ENCODE peak calls at places on chromosomes 1 and 21, in nine cellular contexts. One of them, this sample, is unnamed.

GRCh38 chr1:202623075-202623474 is 87.2 kb downstream of the SYT2 start:
- DNase-seq in transverse colon: no peak
- DNase-seq in tibial nerve: no peak
- DNase-seq in SK-N-SH: no peak
- DNase-seq in colonic mucosa: no peak
- DNase-seq in pancreas: no peak
- DNase-seq in bronchial epithelial cell: no peak
- DNase-seq in body of pancreas: no peak
- DNase-seq in uterus: peak; percentile 72
- DNase-seq in this sample: no peak

GRCh38 chr1:222404710-222405109 is 143.2 kb downstream of the HHIPL2 start:
- DNase-seq in transverse colon: no peak
- DNase-seq in tibial nerve: no peak
- DNase-seq in SK-N-SH: no peak
- DNase-seq in colonic mucosa: no peak
- DNase-seq in pancreas: no peak
- DNase-seq in bronchial epithelial cell: no peak
- DNase-seq in body of pancreas: no peak
- DNase-seq in uterus: no peak
- DNase-seq in this sample: peak; percentile 1

GRCh38 chr21:34156957-34157356 is 83.6 kb downstream of the MRPS6 start:
- DNase-seq in transverse colon: no peak
- DNase-seq in tibial nerve: no peak
- DNase-seq in SK-N-SH: no peak
- DNase-seq in colonic mucosa: no peak
- DNase-seq in pancreas: no peak
- DNase-seq in bronchial epithelial cell: no peak
- DNase-seq in body of pancreas: no peak
- DNase-seq in uterus: no peak
- DNase-seq in this sample: no peak

GRCh38 chr21:20822559-20823133 is 175.6 kb upstream of the NCAM2 start:
- DNase-seq in transverse colon: no peak
- DNase-seq in tibial nerve: no peak
- DNase-seq in SK-N-SH: no peak
- DNase-seq in colonic mucosa: no peak
- DNase-seq in pancreas: no peak
- DNase-seq in bronchial epithelial cell: no peak
- DNase-seq in body of pancreas: no peak
- DNase-seq in uterus: no peak
- DNase-seq in this sample: no peak

GRCh38 chr1:178122283-178122682 is 28.4 kb downstream of the RASAL2 start:
- DNase-seq in transverse colon: no peak
- DNase-seq in tibial nerve: no peak
- DNase-seq in SK-N-SH: no peak
- DNase-seq in colonic mucosa: no peak
- DNase-seq in pancreas: no peak
- DNase-seq in bronchial epithelial cell: peak; percentile 26
- DNase-seq in body of pancreas: no peak
- DNase-seq in uterus: no peak
- DNase-seq in this sample: peak; percentile 30

GRCh38 chr1:170460379-170460778 is 71.6 kb upstream of the GORAB start:
- DNase-seq in transverse colon: no peak
- DNase-seq in tibial nerve: no peak
- DNase-seq in SK-N-SH: no peak
- DNase-seq in colonic mucosa: no peak
- DNase-seq in pancreas: no peak
- DNase-seq in bronchial epithelial cell: no peak
- DNase-seq in body of pancreas: no peak
- DNase-seq in uterus: no peak
- DNase-seq in this sample: no peak

GRCh38 chr1:34268311-34269042 is 91.8 kb downstream of the C1orf94 start:
- DNase-seq in transverse colon: no peak
- DNase-seq in tibial nerve: no peak
- DNase-seq in SK-N-SH: no peak
- DNase-seq in colonic mucosa: no peak
- DNase-seq in pancreas: no peak
- DNase-seq in bronchial epithelial cell: peak; percentile 10
- DNase-seq in body of pancreas: no peak
- DNase-seq in uterus: no peak
- DNase-seq in this sample: no peak

GRCh38 chr1:37795340-37796110 is 1.9 kb downstream of the MANEAL start:
- DNase-seq in transverse colon: peak; percentile 62
- DNase-seq in tibial nerve: peak; percentile 29
- DNase-seq in SK-N-SH: peak; percentile 67
- DNase-seq in colonic mucosa: peak; percentile 78
- DNase-seq in pancreas: peak; percentile 37
- DNase-seq in bronchial epithelial cell: peak; percentile 39
- DNase-seq in body of pancreas: peak; percentile 76
- DNase-seq in uterus: no peak
- DNase-seq in this sample: peak; percentile 31

GRCh38 chr1:20634065-20634593 is 871 bp downstream of the PINK1 start:
- DNase-seq in transverse colon: no peak
- DNase-seq in tibial nerve: no peak
- DNase-seq in SK-N-SH: no peak
- DNase-seq in colonic mucosa: no peak
- DNase-seq in pancreas: no peak
- DNase-seq in bronchial epithelial cell: peak; percentile 24
- DNase-seq in body of pancreas: no peak
- DNase-seq in uterus: no peak
- DNase-seq in this sample: no peak

GRCh38 chr1:245444181-245444580 is 289.4 kb downstream of the KIF26B start:
- DNase-seq in transverse colon: no peak
- DNase-seq in tibial nerve: no peak
- DNase-seq in SK-N-SH: no peak
- DNase-seq in colonic mucosa: no peak
- DNase-seq in pancreas: no peak
- DNase-seq in bronchial epithelial cell: no peak
- DNase-seq in body of pancreas: no peak
- DNase-seq in uterus: no peak
- DNase-seq in this sample: no peak

GRCh38 chr1:31679676-31680230 is 24.1 kb downstream of the COL16A1 start:
- DNase-seq in transverse colon: no peak
- DNase-seq in tibial nerve: no peak
- DNase-seq in SK-N-SH: no peak
- DNase-seq in colonic mucosa: no peak
- DNase-seq in pancreas: no peak
- DNase-seq in bronchial epithelial cell: no peak
- DNase-seq in body of pancreas: no peak
- DNase-seq in uterus: no peak
- DNase-seq in this sample: no peak

GRCh38 chr1:117128323-117129079 is 7.0 kb upstream of the TRIM45 start:
- DNase-seq in transverse colon: no peak
- DNase-seq in tibial nerve: no peak
- DNase-seq in SK-N-SH: peak; percentile 47
- DNase-seq in colonic mucosa: no peak
- DNase-seq in pancreas: no peak
- DNase-seq in bronchial epithelial cell: peak; percentile 65
- DNase-seq in body of pancreas: no peak
- DNase-seq in uterus: no peak
- DNase-seq in this sample: no peak

GRCh38 chr1:231600461-231600976 is 26.1 kb upstream of the DISC1 start:
- DNase-seq in transverse colon: no peak
- DNase-seq in tibial nerve: no peak
- DNase-seq in SK-N-SH: peak; percentile 33
- DNase-seq in colonic mucosa: no peak
- DNase-seq in pancreas: no peak
- DNase-seq in bronchial epithelial cell: no peak
- DNase-seq in body of pancreas: no peak
- DNase-seq in uterus: no peak
- DNase-seq in this sample: no peak

GRCh38 chr1:10863916-10864315 is 67.5 kb upstream of the CASZ1 start:
- DNase-seq in transverse colon: no peak
- DNase-seq in tibial nerve: no peak
- DNase-seq in SK-N-SH: no peak
- DNase-seq in colonic mucosa: no peak
- DNase-seq in pancreas: no peak
- DNase-seq in bronchial epithelial cell: no peak
- DNase-seq in body of pancreas: no peak
- DNase-seq in uterus: no peak
- DNase-seq in this sample: no peak

GRCh38 chr1:42422672-42423236 is 33.1 kb downstream of the ZMYND12 start:
- DNase-seq in transverse colon: no peak
- DNase-seq in tibial nerve: no peak
- DNase-seq in SK-N-SH: no peak
- DNase-seq in colonic mucosa: no peak
- DNase-seq in pancreas: no peak
- DNase-seq in bronchial epithelial cell: no peak
- DNase-seq in body of pancreas: no peak
- DNase-seq in uterus: no peak
- DNase-seq in this sample: no peak

GRCh38 chr1:27000817-27001460 is 7.4 kb downstream of the TRNP1 start:
- DNase-seq in transverse colon: no peak
- DNase-seq in tibial nerve: no peak
- DNase-seq in SK-N-SH: no peak
- DNase-seq in colonic mucosa: no peak
- DNase-seq in pancreas: no peak
- DNase-seq in bronchial epithelial cell: peak; percentile 54
- DNase-seq in body of pancreas: no peak
- DNase-seq in uterus: peak; percentile 61
- DNase-seq in this sample: no peak

GRCh38 chr1:223628233-223628632 is 37.3 kb downstream of the CAPN8 start:
- DNase-seq in transverse colon: peak; percentile 48
- DNase-seq in tibial nerve: no peak
- DNase-seq in SK-N-SH: peak; percentile 65
- DNase-seq in colonic mucosa: peak; percentile 41
- DNase-seq in pancreas: no peak
- DNase-seq in bronchial epithelial cell: peak; percentile 21
- DNase-seq in body of pancreas: peak; percentile 70
- DNase-seq in uterus: no peak
- DNase-seq in this sample: peak; percentile 11

GRCh38 chr1:2480236-2480985 is 4.3 kb downstream of the PLCH2 start:
- DNase-seq in transverse colon: no peak
- DNase-seq in tibial nerve: no peak
- DNase-seq in SK-N-SH: peak; percentile 70
- DNase-seq in colonic mucosa: no peak
- DNase-seq in pancreas: no peak
- DNase-seq in bronchial epithelial cell: no peak
- DNase-seq in body of pancreas: no peak
- DNase-seq in uterus: no peak
- DNase-seq in this sample: no peak

GRCh38 chr1:50542362-50542761 is 119.1 kb upstream of the DMRTA2 start:
- DNase-seq in transverse colon: no peak
- DNase-seq in tibial nerve: no peak
- DNase-seq in SK-N-SH: peak; percentile 37
- DNase-seq in colonic mucosa: no peak
- DNase-seq in pancreas: no peak
- DNase-seq in bronchial epithelial cell: no peak
- DNase-seq in body of pancreas: no peak
- DNase-seq in uterus: no peak
- DNase-seq in this sample: no peak

GRCh38 chr1:50538476-50538875 is 115.2 kb upstream of the DMRTA2 start:
- DNase-seq in transverse colon: no peak
- DNase-seq in tibial nerve: no peak
- DNase-seq in SK-N-SH: no peak
- DNase-seq in colonic mucosa: no peak
- DNase-seq in pancreas: no peak
- DNase-seq in bronchial epithelial cell: no peak
- DNase-seq in body of pancreas: no peak
- DNase-seq in uterus: no peak
- DNase-seq in this sample: no peak
- H3K4me3 ChIP-seq in transverse colon: no peak overlapping the region
- H3K4me3 ChIP-seq in tibial nerve: no peak overlapping the region
- H3K4me3 ChIP-seq in SK-N-SH: no peak overlapping the region
- H3K4me3 ChIP-seq in colonic mucosa: no peak overlapping the region
- H3K4me3 ChIP-seq in pancreas: no peak overlapping the region
- H3K4me3 ChIP-seq in bronchial epithelial cell: no peak overlapping the region
- H3K4me3 ChIP-seq in body of pancreas: no peak overlapping the region
- H3K4me3 ChIP-seq in uterus: no peak overlapping the region
- H3K4me3 ChIP-seq in this sample: no peak overlapping the region

DNA sequence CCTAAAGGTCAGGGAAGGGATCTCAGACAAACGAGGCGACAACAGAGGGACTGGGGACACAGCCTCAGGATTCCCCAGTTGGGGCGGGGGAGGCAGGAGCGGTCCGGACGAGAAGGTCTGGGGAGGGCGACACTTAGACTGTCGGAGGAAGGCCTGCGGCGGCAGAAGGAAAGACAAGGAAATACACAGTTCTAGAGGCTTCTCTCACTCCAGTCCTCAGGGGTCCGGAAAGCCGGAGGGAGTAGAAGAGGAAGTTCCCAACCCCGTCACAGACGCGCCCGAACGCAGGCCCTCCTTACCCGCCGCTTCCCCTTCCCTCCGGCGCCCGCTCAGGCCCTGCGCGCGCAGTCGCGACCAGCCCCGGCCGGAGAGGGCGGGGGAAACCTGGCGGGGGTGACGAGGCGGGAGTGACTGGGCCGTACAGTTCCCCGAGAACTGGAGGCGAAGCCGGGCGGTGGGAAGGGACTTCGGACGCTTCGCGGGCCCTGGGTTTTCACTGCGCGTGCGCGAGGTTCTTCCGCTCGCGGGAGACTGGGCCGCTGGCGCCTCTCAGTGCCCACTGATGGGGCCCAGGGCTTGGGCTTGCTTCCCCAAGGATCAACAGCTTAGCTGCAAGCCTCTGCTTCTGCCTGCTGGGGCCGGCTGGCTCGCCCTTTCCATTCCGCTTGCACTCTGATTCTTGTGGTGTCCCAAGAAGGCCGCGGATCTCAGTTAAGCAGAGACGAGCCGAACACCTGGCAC is at the start of gene IPP:
- DNase-seq in transverse colon: peak; percentile 97
- DNase-seq in tibial nerve: peak; percentile 85
- DNase-seq in SK-N-SH: peak; percentile 99
- DNase-seq in colonic mucosa: peak; percentile 97
- DNase-seq in pancreas: peak; percentile 98
- DNase-seq in bronchial epithelial cell: peak; percentile 93
- DNase-seq in body of pancreas: peak; percentile 97
- DNase-seq in uterus: peak; percentile 96
- DNase-seq in this sample: peak; percentile 98
- TF ChIP-seq CTCF in transverse colon: no peak
- TF ChIP-seq CTCF in tibial nerve: peak; percentile 38
- TF ChIP-seq CTCF in SK-N-SH: no peak
- TF ChIP-seq CTCF in colonic mucosa: no peak
- TF ChIP-seq CTCF in pancreas: no peak
- TF ChIP-seq CTCF in bronchial epithelial cell: peak; percentile 56
- TF ChIP-seq CTCF in body of pancreas: no peak
- TF ChIP-seq CTCF in uterus: peak; percentile 34
- TF ChIP-seq CTCF in this sample: peak; percentile 57

GRCh38 chr1:229479660-229480399 is 28.3 kb downstream of the NUP133 start:
- DNase-seq in transverse colon: no peak
- DNase-seq in tibial nerve: no peak
- DNase-seq in SK-N-SH: no peak
- DNase-seq in colonic mucosa: no peak
- DNase-seq in pancreas: no peak
- DNase-seq in bronchial epithelial cell: no peak
- DNase-seq in body of pancreas: no peak
- DNase-seq in uterus: no peak
- DNase-seq in this sample: peak; percentile 47
- H3K36me3 ChIP-seq in transverse colon: peaks cover 24% of the 10 kb centered on the region
- H3K36me3 ChIP-seq in tibial nerve: peaks cover 3% of the 10 kb centered on the region
- H3K36me3 ChIP-seq in SK-N-SH: peaks cover 32% of the 10 kb centered on the region
- H3K36me3 ChIP-seq in colonic mucosa: no peaks in the 10 kb centered on the region
- H3K36me3 ChIP-seq in pancreas: peaks cover 9% of the 10 kb centered on the region
- H3K36me3 ChIP-seq in bronchial epithelial cell: peaks cover 10% of the 10 kb centered on the region
- H3K36me3 ChIP-seq in body of pancreas: peaks cover 21% of the 10 kb centered on the region
- H3K36me3 ChIP-seq in uterus: no peaks in the 10 kb centered on the region
- H3K36me3 ChIP-seq in this sample: peaks cover 8% of the 10 kb centered on the region

GRCh38 chr1:247212914-247213617 is 41.2 kb upstream of the ZNF124 start:
- DNase-seq in transverse colon: no peak
- DNase-seq in tibial nerve: no peak
- DNase-seq in SK-N-SH: no peak
- DNase-seq in colonic mucosa: no peak
- DNase-seq in pancreas: no peak
- DNase-seq in bronchial epithelial cell: no peak
- DNase-seq in body of pancreas: no peak
- DNase-seq in uterus: no peak
- DNase-seq in this sample: no peak
- H3K4me3 ChIP-seq in transverse colon: no peak overlapping the region
- H3K4me3 ChIP-seq in tibial nerve: no peak overlapping the region
- H3K4me3 ChIP-seq in SK-N-SH: no peak overlapping the region
- H3K4me3 ChIP-seq in colonic mucosa: no peak overlapping the region
- H3K4me3 ChIP-seq in pancreas: no peak overlapping the region
- H3K4me3 ChIP-seq in bronchial epithelial cell: no peak overlapping the region
- H3K4me3 ChIP-seq in body of pancreas: no peak overlapping the region
- H3K4me3 ChIP-seq in uterus: no peak overlapping the region
- H3K4me3 ChIP-seq in this sample: no peak overlapping the region

GRCh38 chr1:171566467-171566866 is 55.6 kb upstream of the MYOCOS start:
- DNase-seq in transverse colon: no peak
- DNase-seq in tibial nerve: no peak
- DNase-seq in SK-N-SH: no peak
- DNase-seq in colonic mucosa: no peak
- DNase-seq in pancreas: no peak
- DNase-seq in bronchial epithelial cell: no peak
- DNase-seq in body of pancreas: no peak
- DNase-seq in uterus: no peak
- DNase-seq in this sample: no peak
- TF ChIP-seq CTCF in transverse colon: no peak
- TF ChIP-seq CTCF in tibial nerve: no peak
- TF ChIP-seq CTCF in SK-N-SH: peak; percentile 28
- TF ChIP-seq CTCF in colonic mucosa: no peak
- TF ChIP-seq CTCF in pancreas: no peak
- TF ChIP-seq CTCF in bronchial epithelial cell: no peak
- TF ChIP-seq CTCF in body of pancreas: no peak
- TF ChIP-seq CTCF in uterus: no peak
- TF ChIP-seq CTCF in this sample: no peak